ENCODE peak calls at places on chromosomes 12 and 14, in eight cellular contexts. M is activated naive CD8-positive, alpha-beta T cell treated with anti-CD3 and anti-CD28 coated beads, Interleukin-2, amount 50 U/mL, for 24 hours; K is omental fat pad; R is activated CD4-positive, alpha-beta T cell treated with anti-CD3 and anti-CD28 coated beads for 36 hours; U is IMR-90; D is left cardiac atrium; H is mucosa of descending colon; A is RWPE2. O is an unnamed sample.

GRCh38 chr12:48216785-48217184 is 13.7 kb upstream of the OR10AD1 start:
- ATAC-seq in M (no peak), K (no peak), R (no peak), U (no peak), D (no peak), H (no peak), A (no peak), O (no peak)

GRCh38 chr12:91529829-91530228 is 347.2 kb upstream of the DCN start:
- ATAC-seq in M (no peak), K (no peak), R (no peak), U (no peak), D (no peak), H (no peak), A (peak; percentile 98), O (no peak)

GRCh38 chr12:47987411-47988072 is 16.7 kb downstream of the COL2A1 start:
- ATAC-seq in M (no peak), K (no peak), R (no peak), U (peak; percentile 40), D (peak; percentile 25), H (no peak), A (no peak), O (no peak)

GRCh38 chr12:89537389-89537788 is 11.5 kb upstream of the POC1B start:
- ATAC-seq in M (no peak), K (no peak), R (no peak), U (no peak), D (no peak), H (peak; percentile 51), A (no peak), O (no peak)

GRCh38 chr12:111596985-111597730 is 2.0 kb downstream of the ATXN2 start:
- ATAC-seq in M (no peak), K (no peak), R (peak; percentile 5), U (no peak), D (peak; percentile 26), H (peak; percentile 59), A (peak; percentile 13), O (no peak)

GRCh38 chr12:48889679-48890078 is 24.0 kb upstream of the RND1 start:
- ATAC-seq in M (no peak), K (no peak), R (no peak), U (no peak), D (no peak), H (no peak), A (no peak), O (no peak)

GRCh38 chr12:11732023-11732422 is 82.5 kb downstream of the ETV6 start:
- ATAC-seq in M (no peak), K (no peak), R (no peak), U (no peak), D (no peak), H (no peak), A (no peak), O (peak; percentile 4)

GRCh38 chr12:52175411-52176350 is 16.1 kb downstream of the KRT80 start:
- ATAC-seq in M (no peak), K (no peak), R (no peak), U (no peak), D (no peak), H (no peak), A (peak; percentile 81), O (no peak)

GRCh38 chr12:81499809-81500208 is 259.3 kb downstream of the PPFIA2 start:
- ATAC-seq in M (no peak), K (no peak), R (no peak), U (no peak), D (peak; percentile 67), H (no peak), A (no peak), O (no peak)

GRCh38 chr12:97288526-97288925 is 174.1 kb upstream of the RMST start:
- ATAC-seq in M (no peak), K (no peak), R (no peak), U (no peak), D (no peak), H (no peak), A (no peak), O (no peak)

GRCh38 chr14:22289570-22289969 is 299.5 kb downstream of the DAD1 start:
- ATAC-seq in M (no peak), K (no peak), R (no peak), U (no peak), D (peak; percentile 26), H (no peak), A (peak; percentile 88), O (no peak)

GRCh38 chr12:59113831-59114273 is 193.5 kb upstream of the LRIG3 start:
- ATAC-seq in M (peak; percentile 54), K (peak; percentile 70), R (peak; percentile 53), U (peak; percentile 90), D (peak; percentile 78), H (peak; percentile 94), A (peak; percentile 74), O (peak; percentile 46)

GRCh38 chr12:104494816-104495158 is 38.0 kb downstream of the CHST11 start:
- ATAC-seq in M (peak; percentile 56), K (no peak), R (peak; percentile 50), U (no peak), D (no peak), H (peak; percentile 51), A (no peak), O (peak; percentile 65)

GRCh38 chr14:51395361-51395849 is 155.4 kb downstream of the TMX1 start:
- ATAC-seq in M (no peak), K (no peak), R (no peak), U (peak; percentile 61), D (peak; percentile 77), H (peak; percentile 33), A (peak; percentile 70), O (no peak)

GRCh38 chr12:105742567-105742874 is 396.2 kb downstream of the NUAK1 start:
- ATAC-seq in M (no peak), K (no peak), R (no peak), U (no peak), D (peak; percentile 41), H (no peak), A (no peak), O (no peak)

GRCh38 chr12:3135522-3136461 is 58.6 kb downstream of the TSPAN9 start:
- ATAC-seq in M (peak; percentile 54), K (peak; percentile 45), R (peak; percentile 85), U (peak; percentile 71), D (peak; percentile 32), H (peak; percentile 77), A (peak; percentile 78), O (peak; percentile 70)